ENCODE peak calls at places on chromosomes 3 and 15, in six cellular contexts. G is CD4-positive, alpha-beta T cell; S is left ventricle myocardium superior; W is HFFc6; V is left colon; I is activated gamma-delta T cell treated with Interleukin-2 at 50 U/mL for 16 hours. R is an unnamed sample.

GRCh38 chr15:35134269-35134668 is 49.2 kb upstream of the NANOGP8 start:
- DNase-seq in G (no peak), S (no peak), W (no peak), V (no peak), I (no peak), R (no peak)

GRCh38 chr3:134839990-134840389 is 44.9 kb downstream of the EPHB1 start:
- DNase-seq in G (no peak), S (peak), W (no peak), V (no peak), I (no peak), R (no peak)

GRCh38 chr3:72597756-72598195 is 250.5 kb downstream of the SHQ1 start:
- DNase-seq in G (no peak), S (no peak), W (no peak), V (no peak), I (no peak), R (no peak)

GRCh38 chr3:46899151-46900006 is 21.9 kb downstream of the PTH1R start:
- DNase-seq in G (no peak), S (peak), W (no peak), V (no peak), I (no peak), R (peak)

GRCh38 chr3:75144396-75144795 is 519.7 kb upstream of the FRG2C start:
- DNase-seq in G (no peak), S (no peak), W (no peak), V (no peak), I (no peak), R (no peak)

GRCh38 chr3:115293321-115293720 is 146.2 kb upstream of the ZBTB20 start:
- DNase-seq in G (no peak), S (no peak), W (no peak), V (no peak), I (no peak), R (no peak)

GRCh38 chr3:101011086-101011485 is 17.9 kb upstream of the ABI3BP start:
- DNase-seq in G (no peak), S (no peak), W (peak), V (no peak), I (no peak), R (no peak)

GRCh38 chr3:151864423-151865101 is 8.9 kb upstream of the SUCNR1 start:
- DNase-seq in G (no peak), S (no peak), W (peak), V (no peak), I (no peak), R (no peak)

GRCh38 chr3:67649681-67650080 is 4.7 kb downstream of the SUCLG2 start:
- DNase-seq in G (no peak), S (no peak), W (no peak), V (no peak), I (no peak), R (no peak)

GRCh38 chr15:78088773-78089080 is 3.6 kb upstream of the SH2D7 start:
- DNase-seq in G (no peak), S (no peak), W (no peak), V (peak), I (no peak), R (no peak)

GRCh38 chr3:112126501-112126900 is 6.5 kb downstream of the GCSAM start:
- DNase-seq in G (no peak), S (no peak), W (peak), V (no peak), I (no peak), R (no peak)

GRCh38 chr3:10281951-10282350 is 10.8 kb downstream of the GHRL start:
- DNase-seq in G (no peak), S (no peak), W (no peak), V (no peak), I (no peak), R (no peak)

GRCh38 chr15:53872410-53872809 is 105.8 kb upstream of the UNC13C start:
- DNase-seq in G (no peak), S (no peak), W (no peak), V (no peak), I (no peak), R (no peak)

GRCh38 chr3:119173325-119173724 is at the start of gene UPK1B:
- DNase-seq in G (no peak), S (no peak), W (no peak), V (no peak), I (no peak), R (no peak)

GRCh38 chr3:196519738-196520122 is 4.6 kb upstream of the SMCO1 start:
- DNase-seq in G (no peak), S (no peak), W (no peak), V (no peak), I (no peak), R (no peak)

GRCh38 chr3:82067420-82067819 is 306.0 kb upstream of the GBE1 start:
- DNase-seq in G (no peak), S (no peak), W (no peak), V (no peak), I (no peak), R (no peak)

GRCh38 chr15:60584355-60585023 is 105.5 kb upstream of the ICE2 start:
- DNase-seq in G (no peak), S (no peak), W (no peak), V (no peak), I (no peak), R (no peak)

GRCh38 chr3:30353711-30354467 is 252.5 kb upstream of the TGFBR2 start:
- DNase-seq in G (peak), S (no peak), W (no peak), V (no peak), I (peak), R (no peak)

GRCh38 chr3:49021213-49021812 is 608 bp upstream of the NDUFAF3 start:
- DNase-seq in G (peak), S (peak), W (peak), V (peak), I (peak), R (peak)

GRCh38 chr3:45858809-45859543 is 17.1 kb upstream of the LZTFL1 start:
- DNase-seq in G (no peak), S (no peak), W (no peak), V (no peak), I (no peak), R (no peak)

GRCh38 chr15:60673918-60674558 is 195.1 kb upstream of the ICE2 start:
- DNase-seq in G (no peak), S (no peak), W (peak), V (peak), I (no peak), R (no peak)

GRCh38 chr3:176075491-176075890 is 1121.8 kb downstream of the TBL1XR1 start:
- DNase-seq in G (no peak), S (no peak), W (no peak), V (no peak), I (no peak), R (no peak)

GRCh38 chr15:61835476-61836106 is 224.7 kb downstream of the VPS13C start:
- DNase-seq in G (peak), S (peak), W (peak), V (peak), I (peak), R (no peak)

GRCh38 chr15:39213385-39213840 is 367.5 kb upstream of the THBS1 start:
- DNase-seq in G (no peak), S (peak), W (peak), V (no peak), I (no peak), R (peak)

GRCh38 chr3:108071394-108071793 is 19.4 kb downstream of the CD47 start:
- DNase-seq in G (no peak), S (no peak), W (no peak), V (no peak), I (no peak), R (no peak)

GRCh38 chr3:188789201-188789600 is 382.6 kb upstream of the TPRG1 start:
- DNase-seq in G (no peak), S (no peak), W (no peak), V (no peak), I (no peak), R (no peak)

GRCh38 chr3:24341668-24342067 is 153.0 kb downstream of the THRB start:
- DNase-seq in G (no peak), S (no peak), W (no peak), V (no peak), I (no peak), R (no peak)

GRCh38 chr3:125166581-125166980 is 46.0 kb downstream of the SLC12A8 start:
- DNase-seq in G (no peak), S (no peak), W (no peak), V (no peak), I (no peak), R (no peak)

GRCh38 chr3:132029182-132029902 is 5.5 kb downstream of the CPNE4 start:
- DNase-seq in G (peak), S (peak), W (peak), V (peak), I (peak), R (peak)

GRCh38 chr15:93052090-93052892 is 36.7 kb downstream of the RGMA start:
- DNase-seq in G (no peak), S (no peak), W (no peak), V (no peak), I (no peak), R (no peak)

GRCh38 chr3:151091685-151092352 is 6.4 kb downstream of the MED12L start:
- DNase-seq in G (no peak), S (no peak), W (peak), V (no peak), I (no peak), R (no peak)

R was measured in kidney.